ENCODE peak calls at places on chromosomes 4 and X, in ten cellular contexts. U, K, C, X, Q, I, J, B, T and E are unnamed samples.

GRCh38 chr4:12595986-12596385 is 888.2 kb downstream of the RAB28 start:
- DNase-seq in B (peak), X (no peak), Q (no peak), J (no peak), I (no peak), U (no peak), T (no peak), C (no peak), K (no peak), E (no peak)

GRCh38 chrX:149829751-149830191 is 48.0 kb downstream of the MAGEA9 start:
- DNase-seq in B (peak), K (no peak), C (peak), Q (no peak), I (peak), T (peak), J (no peak), X (no peak), U (peak), E (no peak)

GRCh38 chrX:130378008-130378669 is 7.3 kb downstream of the GPR119 start:
- DNase-seq in B (no peak), C (no peak), I (no peak), Q (no peak), U (no peak), X (no peak), K (no peak), J (no peak), T (no peak), E (no peak)

GRCh38 chr4:148126825-148127224 is 315.4 kb downstream of the NR3C2 start:
- DNase-seq in B (no peak), J (no peak), U (no peak), K (no peak), X (no peak), Q (no peak), T (peak), C (no peak), I (no peak), E (no peak)

GRCh38 chr4:157664726-157665125 is 444.2 kb downstream of the GRIA2 start:
- DNase-seq in B (no peak), K (no peak), I (no peak), Q (peak), X (no peak), T (peak), J (no peak), C (no peak), U (peak), E (no peak)

GRCh38 chr4:123568936-123569335 is 172.3 kb downstream of the SPRY1 start:
- DNase-seq in Q (no peak), T (peak), J (no peak), X (no peak), U (peak), K (no peak), B (no peak), C (no peak), I (no peak), E (no peak)

GRCh38 chrX:10089378-10089795 is 67.4 kb upstream of the CLCN4 start:
- DNase-seq in X (no peak), B (no peak), U (peak), T (peak), K (no peak), C (no peak), I (no peak), Q (peak), J (no peak), E (no peak)

GRCh38 chrX:25049347-25049746 is 33.6 kb upstream of the ARX start:
- DNase-seq in T (peak), K (no peak), C (no peak), J (no peak), X (no peak), U (peak), I (no peak), Q (no peak), B (no peak), E (no peak)

GRCh38 chr4:151143162-151143561 is 43.7 kb downstream of the RPS3A start:
- DNase-seq in I (no peak), X (no peak), K (no peak), J (no peak), T (no peak), B (no peak), U (no peak), Q (no peak), C (no peak), E (no peak)

GRCh38 chrX:125132274-125132673 is 187.4 kb upstream of the TEX13C start:
- DNase-seq in C (peak), K (no peak), Q (peak), J (no peak), B (peak), X (no peak), U (no peak), T (no peak), I (no peak), E (no peak)
- TF ChIP-seq CTCF in C (peak), K (no peak), Q (peak), J (peak), B (peak), X (peak), U (no peak), T (no peak), I (peak), E (no peak)

GRCh38 chr4:184382189-184382846 is 92.0 kb downstream of the IRF2 start:
- DNase-seq in Q (no peak), J (no peak), C (no peak), K (no peak), I (no peak), T (no peak), B (no peak), U (no peak), X (no peak), E (no peak)

GRCh38 chr4:184383497-184384055 is 90.8 kb downstream of the IRF2 start:
- DNase-seq in T (peak), B (no peak), Q (peak), K (peak), U (peak), J (no peak), X (peak), C (no peak), I (no peak), E (no peak)

GRCh38 chr4:184384056-184384809 is 90.1 kb downstream of the IRF2 start:
- DNase-seq in J (no peak), U (peak), Q (peak), T (peak), I (no peak), K (peak), C (peak), X (peak), B (peak), E (peak)

GRCh38 chr4:184376923-184377322 is 97.4 kb downstream of the IRF2 start:
- DNase-seq in Q (no peak), B (no peak), I (no peak), C (no peak), J (no peak), U (no peak), T (no peak), X (no peak), K (no peak), E (no peak)

GRCh38 chr4:184380707-184381106 is 93.6 kb downstream of the IRF2 start:
- DNase-seq in U (no peak), X (no peak), B (no peak), K (no peak), I (no peak), T (no peak), Q (no peak), J (no peak), C (no peak), E (no peak)
- H3K27ac ChIP-seq in U (no peak), X (no peak), B (no peak), K (no peak), I (no peak), T (no peak), Q (no peak), J (no peak), C (no peak), E (no peak)

GRCh38 chrX:106891762-106892161 is 11.4 kb downstream of the RIPPLY1 start:
- DNase-seq in Q (peak), U (no peak), K (no peak), X (no peak), T (no peak), B (no peak), C (no peak), J (no peak), I (no peak), E (no peak)
- TF ChIP-seq CTCF in Q (no peak), U (no peak), K (no peak), X (no peak), T (no peak), B (no peak), C (no peak), J (no peak), I (no peak), E (no peak)

DNA sequence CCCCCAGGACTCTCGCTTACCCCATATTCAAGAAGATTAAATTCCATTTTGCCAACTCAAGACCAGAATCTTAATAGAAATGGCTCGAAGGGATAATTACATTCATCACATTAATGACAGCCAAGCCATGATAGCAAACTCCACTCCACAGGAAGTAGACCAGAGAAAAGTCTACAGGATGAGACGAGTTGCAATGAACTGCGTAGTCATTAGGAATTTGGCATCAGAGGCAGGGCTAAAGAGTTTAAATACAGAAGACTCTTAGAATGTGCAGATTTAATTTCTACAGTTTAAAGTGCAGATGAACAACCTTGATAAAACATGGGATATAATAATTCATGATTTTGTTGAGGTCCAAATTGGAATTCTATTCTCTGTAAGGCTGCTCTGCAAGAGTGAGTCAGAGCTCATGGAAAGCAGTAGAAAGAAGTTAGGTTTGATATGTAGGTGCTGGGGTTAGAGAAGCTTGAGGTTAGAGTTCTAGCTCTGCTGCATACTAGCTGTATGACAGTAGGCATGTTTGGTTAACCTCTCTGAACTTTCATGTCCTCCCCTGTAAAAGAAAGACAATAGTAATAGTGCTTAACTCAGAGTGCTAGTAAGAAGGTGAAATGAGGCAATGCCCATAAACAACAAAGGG is 32.2 kb downstream of the LNX1 start:
- DNase-seq in K (no peak), X (no peak), T (peak), I (no peak), U (no peak), B (no peak), C (no peak), Q (peak), J (no peak), E (no peak)
- H3K27ac ChIP-seq in K (no peak), X (no peak), T (no peak), I (no peak), U (no peak), B (no peak), C (no peak), Q (peak), J (peak), E (peak)

GRCh38 chrX:31268359-31268758 is 196.5 kb upstream of the FTHL17 start:
- DNase-seq in B (no peak), K (no peak), X (no peak), I (no peak), J (no peak), Q (no peak), U (peak), C (peak), T (peak), E (no peak)
- TF ChIP-seq CTCF in B (peak), K (no peak), X (no peak), I (no peak), J (no peak), Q (no peak), U (no peak), C (peak), T (no peak), E (no peak)

GRCh38 chr4:143351149-143351691 is 14.5 kb downstream of the GAB1 start:
- DNase-seq in B (no peak), T (no peak), Q (no peak), U (no peak), X (no peak), K (no peak), J (no peak), C (no peak), I (no peak), E (no peak)
- H3K27ac ChIP-seq in B (no peak), T (no peak), Q (peak), U (no peak), X (no peak), K (no peak), J (peak), C (no peak), I (no peak), E (peak)

GRCh38 chrX:54447461-54447860 is 7.3 kb downstream of the TSR2 start:
- DNase-seq in C (peak), Q (peak), T (peak), U (peak), J (no peak), X (no peak), K (no peak), B (peak), I (no peak), E (no peak)
- TF ChIP-seq CTCF in C (peak), Q (peak), T (peak), U (peak), J (no peak), X (no peak), K (no peak), B (peak), I (no peak), E (no peak)